ENCODE peak calls at places on chromosomes 3 and 15, in ten cellular contexts. One of them, this sample, is unnamed. For H3K4me1, the result is how much of the 10 kb centered on the place peaks cover.

GRCh38 chr15:78881681-78882080 is 9.0 kb downstream of the MORF4L1 start:
- DNase-seq in stomach: no peak
- DNase-seq in esophagus muscularis mucosa: no peak
- DNase-seq in prostate gland: no peak
- DNase-seq in endothelial cell of umbilical vein: no peak
- DNase-seq in transverse colon: no peak
- DNase-seq in K562: no peak
- DNase-seq in sigmoid colon: no peak
- DNase-seq in GM23338: no peak
- DNase-seq in HCT116: no peak
- DNase-seq in this sample: no peak

GRCh38 chr3:138944842-138945645 is 1.9 kb downstream of the FOXL2 start:
- DNase-seq in transverse colon: peak
- DNase-seq in prostate gland: no peak
- DNase-seq in stomach: no peak
- DNase-seq in HCT116: no peak
- DNase-seq in esophagus muscularis mucosa: no peak
- DNase-seq in K562: peak
- DNase-seq in GM23338: peak
- DNase-seq in endothelial cell of umbilical vein: no peak
- DNase-seq in sigmoid colon: no peak
- DNase-seq in this sample: no peak

GRCh38 chr3:157066335-157067071 is 93.4 kb downstream of the CCNL1 start:
- DNase-seq in endothelial cell of umbilical vein: no peak
- DNase-seq in transverse colon: no peak
- DNase-seq in GM23338: no peak
- DNase-seq in stomach: no peak
- DNase-seq in esophagus muscularis mucosa: peak
- DNase-seq in sigmoid colon: peak
- DNase-seq in prostate gland: no peak
- DNase-seq in HCT116: no peak
- DNase-seq in K562: no peak
- DNase-seq in this sample: no peak

GRCh38 chr15:37104413-37105392 is 4.4 kb upstream of the MEIS2 start:
- DNase-seq in GM23338: no peak
- DNase-seq in transverse colon: no peak
- DNase-seq in prostate gland: no peak
- DNase-seq in esophagus muscularis mucosa: no peak
- DNase-seq in K562: peak
- DNase-seq in sigmoid colon: no peak
- DNase-seq in HCT116: no peak
- DNase-seq in stomach: no peak
- DNase-seq in endothelial cell of umbilical vein: no peak
- DNase-seq in this sample: no peak

GRCh38 chr15:56074866-56075265 is 81.5 kb upstream of the NEDD4 start:
- DNase-seq in K562: no peak
- DNase-seq in stomach: no peak
- DNase-seq in prostate gland: no peak
- DNase-seq in sigmoid colon: no peak
- DNase-seq in esophagus muscularis mucosa: no peak
- DNase-seq in GM23338: no peak
- DNase-seq in endothelial cell of umbilical vein: no peak
- DNase-seq in HCT116: no peak
- DNase-seq in transverse colon: no peak
- DNase-seq in this sample: no peak

GRCh38 chr3:57004154-57004730 is 56.2 kb upstream of the SPATA12 start:
- DNase-seq in stomach: no peak
- DNase-seq in K562: no peak
- DNase-seq in transverse colon: no peak
- DNase-seq in prostate gland: peak
- DNase-seq in endothelial cell of umbilical vein: no peak
- DNase-seq in sigmoid colon: no peak
- DNase-seq in esophagus muscularis mucosa: no peak
- DNase-seq in HCT116: no peak
- DNase-seq in GM23338: no peak
- DNase-seq in this sample: no peak

GRCh38 chr15:44719293-44719999 is 8.1 kb downstream of the B2M start:
- DNase-seq in K562: peak
- DNase-seq in stomach: no peak
- DNase-seq in esophagus muscularis mucosa: no peak
- DNase-seq in GM23338: peak
- DNase-seq in HCT116: no peak
- DNase-seq in endothelial cell of umbilical vein: no peak
- DNase-seq in prostate gland: no peak
- DNase-seq in transverse colon: no peak
- DNase-seq in sigmoid colon: no peak
- DNase-seq in this sample: no peak

GRCh38 chr3:185439745-185440466 is 58.9 kb downstream of the TMEM41A start:
- DNase-seq in esophagus muscularis mucosa: no peak
- DNase-seq in sigmoid colon: no peak
- DNase-seq in prostate gland: no peak
- DNase-seq in HCT116: no peak
- DNase-seq in GM23338: no peak
- DNase-seq in K562: no peak
- DNase-seq in transverse colon: no peak
- DNase-seq in endothelial cell of umbilical vein: no peak
- DNase-seq in stomach: no peak
- DNase-seq in this sample: no peak

DNA sequence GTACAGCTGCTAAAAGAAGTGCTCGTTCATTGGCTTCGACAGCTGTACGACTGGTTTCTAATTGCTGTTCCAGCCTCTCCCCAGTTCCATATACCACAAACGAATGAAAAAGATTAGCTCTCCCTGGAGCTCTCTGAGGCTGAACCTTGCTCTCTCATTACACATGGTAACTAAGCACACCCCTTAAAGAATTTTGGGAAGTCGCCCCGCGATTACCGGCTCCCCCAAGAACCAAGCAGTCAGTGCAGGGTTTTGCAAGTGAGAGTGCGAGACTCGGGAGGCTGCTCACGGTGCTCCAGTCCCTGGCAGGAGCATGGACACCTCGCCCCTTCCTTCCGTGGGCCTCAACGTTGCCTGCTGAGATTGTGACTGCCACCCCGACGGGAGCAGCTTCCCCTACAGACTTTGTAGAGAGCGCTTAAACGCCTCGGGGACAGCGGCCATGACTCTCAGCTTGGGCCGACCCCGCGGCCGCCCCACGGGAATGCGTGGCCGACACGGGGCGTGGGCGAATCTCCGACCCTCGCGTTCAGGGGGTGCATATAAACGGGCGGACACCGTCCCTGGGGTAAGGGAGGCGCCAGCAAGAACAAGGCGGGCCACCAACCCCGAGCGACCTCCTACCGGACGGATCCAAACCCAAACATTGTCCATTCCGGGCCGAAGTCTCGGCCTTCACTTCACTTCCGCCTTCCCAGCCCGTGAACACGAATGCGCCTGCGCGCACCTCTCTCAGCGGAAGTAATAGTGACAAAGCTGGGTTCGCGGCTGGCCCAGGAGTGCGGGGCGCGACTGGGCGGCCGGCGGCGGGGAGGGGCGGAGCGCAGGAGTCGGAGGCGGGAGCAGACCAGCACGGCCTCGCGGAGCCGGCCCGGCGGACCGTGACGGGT is at the start of gene ATP2C1:
- DNase-seq in endothelial cell of umbilical vein: peak
- DNase-seq in prostate gland: peak
- DNase-seq in transverse colon: peak
- DNase-seq in HCT116: peak
- DNase-seq in GM23338: peak
- DNase-seq in K562: peak
- DNase-seq in stomach: peak
- DNase-seq in esophagus muscularis mucosa: peak
- DNase-seq in sigmoid colon: peak
- DNase-seq in this sample: peak
- TF ChIP-seq POLR2AphosphoS5 in endothelial cell of umbilical vein: peak
- TF ChIP-seq POLR2AphosphoS5 in prostate gland: peak
- TF ChIP-seq POLR2AphosphoS5 in transverse colon: peak
- TF ChIP-seq POLR2AphosphoS5 in HCT116: peak
- TF ChIP-seq POLR2AphosphoS5 in GM23338: peak
- TF ChIP-seq POLR2AphosphoS5 in K562: peak
- TF ChIP-seq POLR2AphosphoS5 in stomach: peak
- TF ChIP-seq POLR2AphosphoS5 in esophagus muscularis mucosa: peak
- TF ChIP-seq POLR2AphosphoS5 in sigmoid colon: peak
- TF ChIP-seq POLR2AphosphoS5 in this sample: peak

DNA sequence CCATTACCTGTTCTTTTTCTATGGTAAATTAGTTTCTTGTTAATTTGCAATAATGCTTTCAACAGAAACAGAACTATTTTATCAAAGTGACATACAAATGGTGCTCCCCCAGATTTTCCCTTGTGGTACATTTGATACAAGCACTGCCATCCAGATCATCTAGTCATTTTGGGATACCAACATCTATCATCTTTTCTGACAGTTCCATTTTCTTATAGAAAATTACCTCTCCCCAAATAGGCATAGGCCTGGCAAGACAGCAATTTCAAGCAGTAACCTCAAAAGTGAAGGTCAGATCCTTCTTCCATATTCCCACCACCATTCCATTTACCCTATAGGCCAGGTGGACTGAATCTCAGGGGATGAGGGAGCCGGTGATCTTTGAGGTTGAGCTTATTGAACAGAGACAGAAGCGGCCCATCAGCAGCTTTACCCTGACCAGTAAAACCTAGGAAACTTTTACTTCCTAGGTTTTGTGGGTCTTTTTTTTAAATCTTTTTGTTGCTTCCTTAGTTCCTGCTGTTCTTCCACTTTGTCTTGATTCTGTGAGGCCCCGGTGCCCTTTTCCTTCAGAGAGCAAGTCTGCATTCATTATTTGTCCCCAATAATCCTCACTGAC is 3.1 kb upstream of the PLD1 start:
- DNase-seq in sigmoid colon: no peak
- DNase-seq in stomach: no peak
- DNase-seq in endothelial cell of umbilical vein: no peak
- DNase-seq in transverse colon: no peak
- DNase-seq in HCT116: no peak
- DNase-seq in esophagus muscularis mucosa: no peak
- DNase-seq in GM23338: no peak
- DNase-seq in K562: no peak
- DNase-seq in prostate gland: no peak
- DNase-seq in this sample: no peak
- H3K4me1 ChIP-seq in sigmoid colon: under half
- H3K4me1 ChIP-seq in stomach: under half
- H3K4me1 ChIP-seq in endothelial cell of umbilical vein: under half
- H3K4me1 ChIP-seq in transverse colon: under half
- H3K4me1 ChIP-seq in HCT116: under half
- H3K4me1 ChIP-seq in esophagus muscularis mucosa: under half
- H3K4me1 ChIP-seq in GM23338: under half
- H3K4me1 ChIP-seq in K562: under half
- H3K4me1 ChIP-seq in prostate gland: under half
- H3K4me1 ChIP-seq in this sample: under half

GRCh38 chr3:113169876-113170452 is 41.4 kb upstream of the BOC start:
- DNase-seq in stomach: no peak
- DNase-seq in esophagus muscularis mucosa: peak
- DNase-seq in HCT116: no peak
- DNase-seq in transverse colon: no peak
- DNase-seq in endothelial cell of umbilical vein: no peak
- DNase-seq in K562: no peak
- DNase-seq in GM23338: no peak
- DNase-seq in sigmoid colon: no peak
- DNase-seq in prostate gland: no peak
- DNase-seq in this sample: no peak

GRCh38 chr3:113167929-113168771 is 43.2 kb upstream of the BOC start:
- DNase-seq in endothelial cell of umbilical vein: no peak
- DNase-seq in prostate gland: no peak
- DNase-seq in HCT116: no peak
- DNase-seq in transverse colon: no peak
- DNase-seq in GM23338: no peak
- DNase-seq in stomach: no peak
- DNase-seq in esophagus muscularis mucosa: peak
- DNase-seq in sigmoid colon: peak
- DNase-seq in K562: no peak
- DNase-seq in this sample: no peak

GRCh38 chr3:113166357-113166718 is 45.0 kb upstream of the BOC start:
- DNase-seq in transverse colon: no peak
- DNase-seq in endothelial cell of umbilical vein: no peak
- DNase-seq in esophagus muscularis mucosa: peak
- DNase-seq in HCT116: no peak
- DNase-seq in sigmoid colon: no peak
- DNase-seq in stomach: no peak
- DNase-seq in GM23338: no peak
- DNase-seq in prostate gland: no peak
- DNase-seq in K562: no peak
- DNase-seq in this sample: no peak

GRCh38 chr3:113165841-113166240 is 45.5 kb upstream of the BOC start:
- DNase-seq in GM23338: no peak
- DNase-seq in K562: no peak
- DNase-seq in transverse colon: no peak
- DNase-seq in stomach: no peak
- DNase-seq in sigmoid colon: no peak
- DNase-seq in HCT116: no peak
- DNase-seq in esophagus muscularis mucosa: peak
- DNase-seq in endothelial cell of umbilical vein: no peak
- DNase-seq in prostate gland: no peak
- DNase-seq in this sample: no peak

DNA sequence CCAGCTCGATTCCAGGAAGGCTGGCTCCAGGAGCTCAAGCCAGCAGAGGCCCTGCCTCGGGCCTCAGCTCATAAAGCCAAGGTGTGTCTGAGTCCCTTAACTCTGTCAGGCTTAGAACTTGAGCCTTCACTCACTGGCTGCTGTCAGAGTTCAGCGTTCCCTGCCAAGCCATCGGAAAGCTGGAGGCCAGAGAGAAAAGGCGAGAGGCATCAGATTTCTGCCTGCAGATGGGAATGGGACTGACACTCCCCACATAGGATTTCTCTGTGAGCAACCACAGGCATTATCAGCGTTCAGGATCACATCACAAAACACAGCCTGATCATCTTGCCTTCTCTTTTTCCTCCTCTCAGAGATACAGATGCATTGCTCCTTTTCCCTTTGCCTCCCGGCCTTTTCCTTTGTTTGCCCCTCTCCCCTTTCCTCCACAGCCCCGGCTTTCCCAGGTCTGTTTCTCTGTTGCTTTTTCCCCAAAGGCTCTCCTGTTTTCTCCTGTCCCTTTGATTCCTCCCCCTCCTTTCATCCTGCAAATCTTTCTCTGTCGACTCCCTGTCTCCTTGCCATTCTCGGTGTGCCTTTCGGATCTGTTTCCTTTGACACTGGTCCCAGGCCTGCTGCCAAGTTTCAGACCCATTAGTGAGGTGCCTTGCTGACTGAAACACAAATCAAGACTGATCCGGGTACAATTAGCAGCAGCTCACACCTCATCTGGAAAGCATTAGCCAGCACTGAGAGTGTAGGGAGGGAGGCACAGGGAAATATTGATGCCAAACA is 44.5 kb upstream of the BOC start:
- DNase-seq in sigmoid colon: peak
- DNase-seq in stomach: no peak
- DNase-seq in transverse colon: peak
- DNase-seq in prostate gland: peak
- DNase-seq in endothelial cell of umbilical vein: no peak
- DNase-seq in esophagus muscularis mucosa: peak
- DNase-seq in GM23338: peak
- DNase-seq in HCT116: no peak
- DNase-seq in K562: no peak
- DNase-seq in this sample: no peak
- TF ChIP-seq POLR2AphosphoS5 in sigmoid colon: peak
- TF ChIP-seq POLR2AphosphoS5 in stomach: no peak
- TF ChIP-seq POLR2AphosphoS5 in transverse colon: no peak
- TF ChIP-seq POLR2AphosphoS5 in prostate gland: no peak
- TF ChIP-seq POLR2AphosphoS5 in endothelial cell of umbilical vein: no peak
- TF ChIP-seq POLR2AphosphoS5 in esophagus muscularis mucosa: peak
- TF ChIP-seq POLR2AphosphoS5 in GM23338: no peak
- TF ChIP-seq POLR2AphosphoS5 in HCT116: no peak
- TF ChIP-seq POLR2AphosphoS5 in K562: no peak
- TF ChIP-seq POLR2AphosphoS5 in this sample: no peak

GRCh38 chr15:60584355-60585023 is 105.5 kb upstream of the ICE2 start:
- DNase-seq in GM23338: no peak
- DNase-seq in esophagus muscularis mucosa: no peak
- DNase-seq in K562: no peak
- DNase-seq in stomach: no peak
- DNase-seq in HCT116: no peak
- DNase-seq in prostate gland: no peak
- DNase-seq in transverse colon: no peak
- DNase-seq in sigmoid colon: no peak
- DNase-seq in endothelial cell of umbilical vein: no peak
- DNase-seq in this sample: no peak
- H3K4me1 ChIP-seq in GM23338: under half
- H3K4me1 ChIP-seq in esophagus muscularis mucosa: half or more
- H3K4me1 ChIP-seq in K562: under half
- H3K4me1 ChIP-seq in stomach: under half
- H3K4me1 ChIP-seq in HCT116: under half
- H3K4me1 ChIP-seq in prostate gland: under half
- H3K4me1 ChIP-seq in transverse colon: under half
- H3K4me1 ChIP-seq in sigmoid colon: under half
- H3K4me1 ChIP-seq in endothelial cell of umbilical vein: under half
- H3K4me1 ChIP-seq in this sample: under half